ENCODE peak calls at places on chromosomes 1 and 21, in seven cellular contexts. A is ovary, S is A549, Y is HepG2, M is stomach, U is transverse colon, D is esophagus muscularis mucosa. L is an unnamed sample.

GRCh38 chr1:115179397-115179835 is 90.1 kb upstream of the TSPAN2 start:
- DNase-seq in Y (peak; percentile 38), U (no peak), S (peak; percentile 67), D (peak; percentile 74), A (no peak), M (no peak), L (no peak)

GRCh38 chr21:46194374-46195334 is 10.4 kb upstream of the SPATC1L start:
- DNase-seq in S (no peak), M (peak; percentile 17), U (no peak), Y (no peak), D (no peak), A (peak; percentile 12), L (no peak)

GRCh38 chr1:108896160-108897150 is 19.7 kb downstream of the GPSM2 start:
- DNase-seq in A (no peak), D (no peak), M (no peak), U (no peak), S (no peak), Y (no peak), L (no peak)

GRCh38 chr1:67861856-67862516 is 28.7 kb upstream of the GNG12 start:
- DNase-seq in D (no peak), M (no peak), U (no peak), Y (no peak), S (no peak), A (no peak), L (no peak)

GRCh38 chr1:59779949-59780348 is 34.8 kb upstream of the HOOK1 start:
- DNase-seq in A (no peak), U (no peak), M (no peak), Y (peak; percentile 16), S (no peak), D (no peak), L (no peak)

GRCh38 chr1:102002057-102002456 is 5.3 kb upstream of the OLFM3 start:
- DNase-seq in A (no peak), S (no peak), D (no peak), U (no peak), M (no peak), Y (no peak), L (no peak)

GRCh38 chr21:15084668-15085067 is 19.9 kb upstream of the NRIP1 start:
- DNase-seq in U (no peak), S (no peak), A (no peak), M (peak; percentile 33), Y (peak; percentile 61), D (no peak), L (no peak)

GRCh38 chr1:226631229-226632000 is 82.9 kb downstream of the STUM start:
- DNase-seq in S (no peak), M (no peak), D (no peak), A (no peak), U (no peak), Y (no peak), L (no peak)

GRCh38 chr1:60073605-60074278 is at the start of gene C1orf87:
- DNase-seq in U (peak; percentile 59), M (no peak), A (no peak), Y (no peak), S (no peak), D (no peak), L (no peak)

GRCh38 chr1:246317723-246318359 is 189.2 kb downstream of the SMYD3 start:
- DNase-seq in S (no peak), M (no peak), Y (no peak), U (no peak), D (no peak), A (no peak), L (no peak)

GRCh38 chr1:25541425-25541824 is 2.0 kb upstream of the LDLRAP1 start:
- DNase-seq in Y (peak; percentile 41), S (no peak), M (no peak), U (no peak), D (no peak), A (no peak), L (no peak)

GRCh38 chr1:161506336-161507223 is 1.3 kb downstream of the FCGR2A start:
- DNase-seq in U (no peak), M (no peak), Y (peak; percentile 41), D (no peak), S (no peak), A (no peak), L (no peak)

GRCh38 chr1:8652607-8653046 is 164.8 kb downstream of the RERE start:
- DNase-seq in A (no peak), M (no peak), Y (no peak), D (no peak), U (no peak), S (no peak), L (no peak)

GRCh38 chr21:34846214-34846575 is 177.4 kb downstream of the CLIC6 start:
- DNase-seq in M (no peak), A (no peak), D (no peak), S (no peak), U (no peak), Y (no peak), L (no peak)

GRCh38 chr1:171913385-171913784 is 72.1 kb downstream of the DNM3 start:
- DNase-seq in D (no peak), Y (peak; percentile 5), U (peak; percentile 51), S (peak; percentile 30), M (no peak), A (no peak), L (no peak)

GRCh38 chr1:180098242-180098995 is 56.2 kb upstream of the QSOX1 start:
- DNase-seq in M (no peak), A (no peak), Y (no peak), D (no peak), U (no peak), S (no peak), L (no peak)

GRCh38 chr1:201022178-201022823 is 1.2 kb downstream of the KIF21B start:
- DNase-seq in U (no peak), D (no peak), M (no peak), A (no peak), S (no peak), Y (no peak), L (no peak)

GRCh38 chr1:175520186-175520585 is 223.2 kb downstream of the TNR start:
- DNase-seq in Y (no peak), M (peak; percentile 58), A (no peak), D (no peak), S (no peak), U (peak; percentile 76), L (no peak)

GRCh38 chr21:35159881-35160280 is 110.8 kb upstream of the RUNX1 start:
- DNase-seq in Y (no peak), D (no peak), A (no peak), M (no peak), U (no peak), S (peak; percentile 10), L (no peak)

GRCh38 chr1:31666290-31666963 is 21.8 kb upstream of the PEF1 start:
- DNase-seq in D (no peak), S (peak; percentile 43), M (peak; percentile 62), U (peak; percentile 81), A (no peak), Y (no peak), L (peak; percentile 21)

GRCh38 chr21:34536311-34536710 is 24.3 kb upstream of the KCNE1 start:
- DNase-seq in S (no peak), D (no peak), M (no peak), Y (no peak), U (no peak), A (no peak), L (no peak)

GRCh38 chr1:235329139-235329808 is 904 bp downstream of the GGPS1 start:
- DNase-seq in M (peak; percentile 48), A (peak; percentile 44), D (no peak), Y (no peak), S (no peak), U (peak; percentile 51), L (no peak)

DNA sequence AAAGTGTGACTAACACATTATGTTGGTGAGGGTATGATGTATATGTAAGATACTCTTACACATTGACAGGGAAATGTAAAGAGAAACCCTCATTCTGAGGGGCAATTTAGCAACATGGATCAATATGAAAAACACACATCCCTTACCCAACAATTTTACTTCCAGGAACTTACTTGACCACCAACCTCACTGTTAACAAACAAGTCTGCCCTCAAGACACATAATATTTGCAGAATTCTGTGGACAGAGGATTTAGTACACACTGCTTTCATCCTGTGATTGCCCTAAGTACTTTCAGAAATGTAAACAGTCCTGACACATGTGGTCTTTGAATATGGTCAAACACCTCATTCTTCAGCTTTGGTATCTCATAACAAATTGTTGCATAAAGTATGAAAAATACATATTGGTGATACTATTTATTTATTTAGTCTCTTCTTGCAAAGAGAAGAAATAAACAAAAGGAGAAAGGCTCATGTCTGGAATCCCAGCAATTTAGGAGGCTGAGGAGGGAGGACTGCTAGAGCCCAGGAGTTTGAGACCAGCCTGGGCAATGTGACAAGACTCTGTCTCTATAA is 6.9 kb downstream of the USP48 start:
- DNase-seq in U (no peak), Y (peak; percentile 89), A (no peak), D (no peak), M (no peak), S (no peak), L (no peak)
- H3K4me3 ChIP-seq in U (no peak overlapping the region), Y (no peak overlapping the region), A (no peak overlapping the region), D (no peak overlapping the region), M (no peak overlapping the region), S (no peak overlapping the region), L (no peak overlapping the region)

DNA sequence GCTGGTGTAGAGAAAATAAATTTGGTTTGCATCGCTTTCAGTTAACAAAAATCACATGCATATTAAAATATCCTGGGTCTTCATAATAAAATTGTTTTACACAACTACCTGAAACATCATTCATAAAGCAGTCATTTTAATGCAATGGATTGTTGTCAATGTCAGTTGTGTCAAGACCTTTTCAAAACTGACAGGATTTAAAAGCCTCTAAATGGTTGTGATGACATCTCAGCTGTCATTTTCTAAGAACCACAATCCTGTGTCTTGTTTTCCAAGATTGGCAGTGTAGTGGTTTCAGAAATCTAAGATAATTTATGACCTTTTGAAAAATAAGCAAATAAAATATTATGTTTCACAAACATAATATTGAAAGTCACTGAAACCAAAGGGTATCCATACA is 42.0 kb downstream of the RGS21 start:
- DNase-seq in S (no peak), D (no peak), U (no peak), M (no peak), A (no peak), Y (no peak), L (no peak)
- TF ChIP-seq EP300 in S (no peak), D (no peak), U (no peak), M (no peak), A (no peak), Y (no peak), L (no peak)

GRCh38 chr1:18951818-18952391 is 4.6 kb downstream of the IFFO2 start:
- DNase-seq in S (no peak), D (no peak), M (peak; percentile 36), Y (no peak), U (peak; percentile 70), A (no peak), L (no peak)
- H3K27ac ChIP-seq in S (peak overlapping the region; percentile 91), D (peak overlapping the region; percentile 92), M (peak overlapping the region; percentile 80), Y (peak overlapping the region; percentile 17), U (peak overlapping the region; percentile 88), A (no peak overlapping the region), L (no peak overlapping the region)

DNA sequence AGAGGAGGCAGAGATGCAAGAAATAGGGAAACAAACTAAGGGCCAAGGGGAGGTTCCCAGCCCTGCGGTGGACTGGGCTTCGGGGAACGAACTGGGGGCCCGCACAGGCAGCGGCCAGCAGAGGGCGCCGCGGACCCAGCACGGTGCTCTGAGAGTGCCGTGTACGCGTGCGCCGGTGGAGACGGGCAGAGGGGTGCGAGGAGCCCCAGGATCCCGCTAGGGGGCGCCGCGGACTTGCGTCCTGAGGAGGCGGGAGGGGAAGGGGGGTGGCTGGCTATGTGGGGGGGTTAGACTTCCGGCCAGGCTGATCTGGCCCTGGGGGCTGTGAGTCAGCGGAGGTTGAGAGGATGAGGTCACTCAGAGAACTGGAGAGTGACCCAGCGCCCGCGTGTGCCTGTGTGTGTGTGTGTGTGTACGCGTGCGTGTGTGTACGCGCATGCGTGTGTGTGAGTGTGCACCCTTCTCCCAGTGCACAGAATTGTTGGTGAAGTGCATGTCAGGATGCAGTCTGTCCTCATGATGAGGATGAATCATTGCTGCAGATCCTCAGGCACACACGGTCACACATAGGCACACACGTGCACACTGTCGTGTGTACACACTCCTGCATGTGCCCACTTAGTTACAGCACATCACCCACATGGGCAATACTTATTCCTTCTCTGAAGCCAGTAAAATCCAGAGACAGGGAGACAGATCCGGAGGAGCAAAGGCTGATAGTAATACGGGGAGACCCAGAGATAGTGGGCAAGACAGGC is 17.0 kb downstream of the NES start:
- DNase-seq in M (peak; percentile 92), U (peak; percentile 94), D (peak; percentile 98), A (peak; percentile 97), S (peak; percentile 98), Y (peak; percentile 95), L (peak; percentile 90)
- H3K4me3 ChIP-seq in M (peak overlapping the region; percentile 17), U (no peak overlapping the region), D (peak overlapping the region; percentile 15), A (no peak overlapping the region), S (peak overlapping the region; percentile 77), Y (peak overlapping the region; percentile 75), L (no peak overlapping the region)